ENCODE peak calls at places on chromosomes 7 and 10, in four cellular contexts. T, H, B and G are unnamed samples. For H3K27me3, the result is how much of the 10 kb centered on the place peaks cover.

GRCh38 chr10:22415072-22415471 is 69.8 kb downstream of the SPAG6 start:
- DNase-seq in T (no peak), H (no peak), B (no peak), G (no peak)

GRCh38 chr7:18294408-18294807 is 201.1 kb upstream of the HDAC9 start:
- DNase-seq in T (no peak), H (no peak), B (no peak), G (no peak)

GRCh38 chr7:128135275-128136214 is 104.3 kb upstream of the LRRC4 start:
- DNase-seq in T (peak), H (peak), B (no peak), G (peak)

GRCh38 chr7:154903083-154903731 is 99.7 kb downstream of the PAXIP1 start:
- DNase-seq in T (no peak), H (no peak), B (no peak), G (no peak)

GRCh38 chr10:16408379-16408778 is 28.4 kb upstream of the PTER start:
- DNase-seq in T (no peak), H (no peak), B (no peak), G (no peak)

GRCh38 chr7:124879771-124880170 is 49.9 kb downstream of the POT1 start:
- DNase-seq in T (no peak), H (no peak), B (no peak), G (no peak)

GRCh38 chr7:128398016-128398840 is 11.6 kb downstream of the IMPDH1 start:
- DNase-seq in T (peak), H (peak), B (no peak), G (no peak)

GRCh38 chr7:41810258-41810576 is 107.3 kb upstream of the INHBA start:
- DNase-seq in T (no peak), H (no peak), B (no peak), G (peak)

GRCh38 chr10:78511324-78512204 is 477.9 kb downstream of the RPS24 start:
- DNase-seq in T (no peak), H (no peak), B (no peak), G (no peak)

GRCh38 chr7:84982199-84982598 is 204.7 kb downstream of the SEMA3D start:
- DNase-seq in T (no peak), H (no peak), B (no peak), G (no peak)

GRCh38 chr7:42617071-42617705 is 294.7 kb downstream of the C7orf25 start:
- DNase-seq in T (no peak), H (no peak), B (no peak), G (no peak)

GRCh38 chr7:87645446-87645845 is 17.2 kb downstream of the RUNDC3B start:
- DNase-seq in T (peak), H (no peak), B (no peak), G (no peak)

GRCh38 chr7:44184221-44184873 is 4.9 kb downstream of the GCK start:
- DNase-seq in T (peak), H (no peak), B (no peak), G (no peak)

GRCh38 chr7:18505870-18506460 is 10.4 kb downstream of the HDAC9 start:
- DNase-seq in T (no peak), H (no peak), B (no peak), G (no peak)

GRCh38 chr10:43084812-43085211 is 7.9 kb downstream of the RET start:
- DNase-seq in T (no peak), H (no peak), B (no peak), G (no peak)

GRCh38 chr7:50251765-50252164 is 52.8 kb upstream of the IKZF1 start:
- DNase-seq in T (no peak), H (no peak), B (no peak), G (no peak)

GRCh38 chr10:62861507-62861906 is 45.3 kb upstream of the EGR2 start:
- DNase-seq in T (no peak), H (no peak), B (no peak), G (no peak)

GRCh38 chr10:5512331-5512730 is 12.4 kb upstream of the CALML3 start:
- DNase-seq in T (no peak), H (no peak), B (no peak), G (no peak)

GRCh38 chr7:135784013-135784412 is 35.4 kb upstream of the FAM180A start:
- DNase-seq in T (no peak), H (no peak), B (no peak), G (no peak)

GRCh38 chr7:157555308-157555707 is 218.5 kb downstream of the DNAJB6 start:
- DNase-seq in T (no peak), H (no peak), B (no peak), G (no peak)

GRCh38 chr10:75744242-75744641 is 312.8 kb downstream of the LRMDA start:
- DNase-seq in T (no peak), H (no peak), B (no peak), G (no peak)

GRCh38 chr7:131945313-131945831 is 388.9 kb upstream of the PODXL start:
- DNase-seq in T (no peak), H (no peak), B (no peak), G (peak)

GRCh38 chr10:68052463-68052862 is 22.6 kb downstream of the HERC4 start:
- DNase-seq in T (peak), H (no peak), B (no peak), G (no peak)

GRCh38 chr7:129017933-129018538 is 36.9 kb downstream of the TNPO3 start:
- DNase-seq in T (no peak), H (no peak), B (no peak), G (peak)

GRCh38 chr7:155811895-155812761 is at the start of gene SHH:
- DNase-seq in T (no peak), H (no peak), B (no peak), G (no peak)

GRCh38 chr7:99473315-99473596 is 566 bp downstream of the ZNF789 start:
- DNase-seq in T (peak), H (no peak), B (no peak), G (no peak)

GRCh38 chr10:17134737-17135260 is 5.2 kb upstream of the CUBN start:
- DNase-seq in T (no peak), H (no peak), B (no peak), G (no peak)

GRCh38 chr10:3901370-3901769 is 116.4 kb upstream of the KLF6 start:
- DNase-seq in T (no peak), H (no peak), B (no peak), G (no peak)

GRCh38 chr10:3904419-3904975 is 119.5 kb upstream of the KLF6 start:
- DNase-seq in T (no peak), H (no peak), B (no peak), G (no peak)

GRCh38 chr10:3902809-3903410 is 117.9 kb upstream of the KLF6 start:
- DNase-seq in T (peak), H (no peak), B (no peak), G (no peak)

GRCh38 chr10:3898821-3899220 is 113.8 kb upstream of the KLF6 start:
- DNase-seq in T (peak), H (no peak), B (no peak), G (no peak)

DNA sequence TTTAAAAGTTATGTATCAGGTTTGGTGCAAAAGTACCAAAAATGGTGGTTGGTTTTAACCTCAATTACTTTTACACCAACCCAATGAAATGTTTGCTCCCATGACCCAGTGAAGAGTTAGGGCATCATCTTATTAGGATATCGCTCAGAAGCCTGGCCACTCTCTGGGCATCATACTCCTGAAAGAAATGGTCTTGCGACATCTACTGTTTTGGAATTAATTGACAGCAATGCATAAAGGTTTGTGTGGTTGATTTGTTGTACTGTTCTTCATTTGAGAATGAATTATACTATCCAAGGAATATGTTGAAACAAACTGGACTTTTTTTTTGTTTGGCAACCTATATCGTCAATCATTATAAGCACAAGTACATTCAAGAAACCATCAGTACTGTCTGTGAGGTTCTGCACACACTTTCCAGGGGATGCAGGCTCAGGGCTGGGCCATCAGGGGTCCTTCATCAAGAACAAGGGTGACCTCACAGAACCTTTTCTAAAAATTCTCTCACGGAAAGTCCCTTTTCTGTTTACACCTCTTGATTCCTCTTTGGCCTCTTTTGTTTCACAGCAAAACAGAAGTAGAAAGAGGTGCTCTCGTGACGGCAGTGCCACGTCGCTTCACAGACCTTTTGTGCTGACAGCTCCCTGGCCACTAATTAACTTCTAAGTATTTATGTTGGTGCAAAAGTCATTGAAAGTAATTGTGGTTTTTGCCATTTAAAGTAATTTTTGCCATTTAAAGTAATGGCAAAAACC is 117.2 kb upstream of the KLF6 start:
- DNase-seq in T (no peak), H (no peak), B (no peak), G (peak)
- TF ChIP-seq CTCF in T (no peak), H (no peak), B (no peak), G (peak)

DNA sequence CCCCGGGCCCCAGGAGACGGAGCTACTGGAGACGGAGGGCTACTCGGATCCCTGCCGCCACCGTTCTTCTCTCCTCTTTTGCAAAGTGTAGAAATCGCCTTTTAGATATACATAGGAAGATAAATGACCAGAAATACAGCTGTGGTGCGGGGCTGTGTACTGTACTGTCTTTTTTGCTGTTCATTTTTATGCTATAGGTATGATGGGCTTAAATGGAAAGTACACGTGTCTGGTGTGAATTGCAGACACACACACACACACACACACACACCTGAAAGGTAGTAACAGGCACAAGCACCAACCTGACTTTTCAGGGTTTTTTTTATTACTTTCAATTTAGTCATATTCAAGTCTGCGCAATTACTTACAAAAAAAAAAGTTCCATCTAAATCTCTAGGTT is 834 bp downstream of the PTPRZ1 start:
- DNase-seq in T (peak), H (no peak), B (no peak), G (no peak)
- H3K27me3 ChIP-seq in T (under half), H (under half), B (under half), G (under half)

GRCh38 chr7:116525298-116525912 is 569 bp downstream of the CAV1 start:
- DNase-seq in T (no peak), H (no peak), B (no peak), G (peak)

GRCh38 chr7:116524609-116525297 is at the start of gene CAV1:
- DNase-seq in T (peak), H (no peak), B (no peak), G (peak)

GRCh38 chr7:116525913-116526857 is 1.3 kb downstream of the CAV1 start:
- DNase-seq in T (peak), H (peak), B (no peak), G (peak)

GRCh38 chr7:116522247-116522646 is 2.6 kb upstream of the CAV1 start:
- DNase-seq in T (peak), H (no peak), B (no peak), G (no peak)

GRCh38 chr7:116524221-116524608 is 621 bp upstream of the CAV1 start:
- DNase-seq in T (no peak), H (no peak), B (no peak), G (no peak)
- H3K4me3 ChIP-seq in T (peak), H (no peak), B (peak), G (no peak)

GRCh38 chr10:7054915-7055314 is 355.9 kb downstream of the SFMBT2 start:
- DNase-seq in T (no peak), H (no peak), B (no peak), G (no peak)
- TF ChIP-seq CTCF in T (no peak), H (no peak), B (no peak), G (peak)

GRCh38 chr10:101226888-101227736 is 2.2 kb downstream of the LBX1 start:
- DNase-seq in T (no peak), H (no peak), B (no peak), G (no peak)
- H3K27me3 ChIP-seq in T (half or more), H (half or more), B (half or more), G (under half)

GRCh38 chr7:66043681-66044497 is 31.7 kb upstream of the ASL start:
- DNase-seq in T (peak), H (no peak), B (no peak), G (peak)
- H3K4me3 ChIP-seq in T (peak), H (peak), B (peak), G (peak)

GRCh38 chr10:80486785-80487421 is 32.8 kb downstream of the TSPAN14 start:
- DNase-seq in T (no peak), H (no peak), B (no peak), G (no peak)

GRCh38 chr10:80485410-80486135 is 31.5 kb downstream of the TSPAN14 start:
- DNase-seq in T (no peak), H (no peak), B (no peak), G (no peak)

GRCh38 chr10:80486151-80486692 is 32.1 kb downstream of the TSPAN14 start:
- DNase-seq in T (no peak), H (no peak), B (no peak), G (no peak)

GRCh38 chr10:80484243-80484642 is 30.1 kb downstream of the TSPAN14 start:
- DNase-seq in T (no peak), H (no peak), B (no peak), G (no peak)

DNA sequence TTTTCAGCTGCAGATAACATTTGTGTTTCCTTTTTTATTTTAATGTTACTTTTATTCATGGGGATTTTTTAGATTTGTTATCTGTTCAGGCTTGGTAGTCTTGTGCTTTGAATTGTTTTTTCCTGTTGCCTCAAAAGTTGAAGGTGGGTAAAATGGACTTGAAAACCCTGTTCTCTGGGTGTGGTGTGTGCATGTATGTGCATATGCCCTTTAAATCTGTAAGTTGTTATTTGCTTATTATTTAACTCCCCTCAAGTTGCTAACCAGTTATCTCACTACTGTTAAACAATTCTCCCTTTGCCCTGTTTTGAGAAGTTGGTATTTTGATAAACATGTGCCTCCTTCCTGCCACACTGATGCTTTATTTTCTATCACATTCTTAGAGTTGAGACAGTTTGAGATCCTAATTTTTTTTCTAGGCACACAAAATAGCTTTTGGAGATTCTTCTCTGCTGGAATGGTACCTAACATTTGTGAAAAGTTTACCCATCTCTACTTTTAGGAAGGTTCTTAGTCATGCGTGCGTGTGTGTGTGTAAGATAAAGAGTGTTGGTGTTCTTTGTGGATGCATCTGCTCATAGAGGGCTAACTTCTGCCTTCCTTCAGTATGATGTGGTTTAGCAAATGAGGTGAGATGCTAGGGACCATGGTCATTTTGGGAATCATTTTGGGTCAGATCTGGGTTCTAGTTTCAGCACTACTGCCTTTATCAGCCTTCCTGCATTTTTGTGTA is 30.7 kb downstream of the TSPAN14 start:
- DNase-seq in T (no peak), H (no peak), B (no peak), G (no peak)
- TF ChIP-seq CTCF in T (no peak), H (no peak), B (no peak), G (no peak)

GRCh38 chr10:132975976-132976682 is 33.8 kb upstream of the CFAP46 start:
- DNase-seq in T (no peak), H (no peak), B (no peak), G (no peak)
- H3K27me3 ChIP-seq in T (under half), H (under half), B (half or more), G (under half)

GRCh38 chr10:58517071-58517470 is 4.4 kb downstream of the BICC1 start:
- DNase-seq in T (no peak), H (no peak), B (no peak), G (no peak)

GRCh38 chr10:58516118-58516517 is 3.4 kb downstream of the BICC1 start:
- DNase-seq in T (no peak), H (no peak), B (no peak), G (no peak)

GRCh38 chr10:58517481-58518355 is 5.0 kb downstream of the BICC1 start:
- DNase-seq in T (no peak), H (no peak), B (no peak), G (no peak)

GRCh38 chr10:58515296-58515956 is 2.8 kb downstream of the BICC1 start:
- DNase-seq in T (no peak), H (no peak), B (no peak), G (no peak)

DNA sequence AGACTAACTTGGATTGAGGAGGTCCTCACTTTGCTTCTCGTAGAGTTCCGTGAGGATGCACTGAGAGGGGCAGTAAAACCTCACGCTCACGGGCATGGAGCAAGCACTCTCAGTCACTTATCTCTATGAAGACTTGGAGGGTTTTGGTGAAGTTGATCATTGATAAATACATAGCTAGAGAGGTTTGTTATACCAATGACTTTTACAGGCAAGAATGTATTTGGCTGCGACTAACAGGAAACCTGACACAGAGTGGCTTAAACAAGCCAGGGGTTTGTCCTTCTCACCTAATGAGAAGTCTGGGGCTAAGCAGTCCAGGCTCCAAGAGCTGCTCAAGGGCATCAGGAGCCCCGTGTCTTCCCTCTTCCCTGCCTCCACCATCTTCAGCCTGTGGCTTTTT is 6.1 kb downstream of the BICC1 start:
- DNase-seq in T (no peak), H (no peak), B (no peak), G (no peak)
- H3K4me3 ChIP-seq in T (no peak), H (no peak), B (no peak), G (no peak)

GRCh38 chr10:85874208-85874607 is 492.4 kb downstream of the GRID1 start:
- DNase-seq in T (no peak), H (no peak), B (no peak), G (no peak)
- TF ChIP-seq CTCF in T (no peak), H (no peak), B (no peak), G (no peak)